ENCODE peak calls at places on chromosome 22, in five cellular contexts. L is A549, Z is SK-N-SH, N is GM12878, K is IMR-90. M is an unnamed sample.

GRCh38 chr22:27993774-27994350 is 74.8 kb upstream of the PITPNB start:
- DNase-seq in Z (no peak), L (no peak), K (no peak), N (no peak), M (no peak)

GRCh38 chr22:48476599-48476998 is 1351.1 kb downstream of the BRD1 start:
- DNase-seq in K (no peak), L (no peak), N (no peak), Z (no peak), M (no peak)

GRCh38 chr22:46233231-46233630 is 16.9 kb downstream of the CDPF1 start:
- DNase-seq in N (no peak), L (no peak), K (peak; percentile 29), Z (no peak), M (no peak)

GRCh38 chr22:28051787-28052356 is 132.8 kb upstream of the PITPNB start:
- DNase-seq in N (no peak), Z (peak; percentile 44), K (peak; percentile 61), L (peak; percentile 53), M (peak; percentile 41)

GRCh38 chr22:20111689-20112622 is 3.9 kb upstream of the RANBP1 start:
- DNase-seq in Z (no peak), L (no peak), K (no peak), N (no peak), M (no peak)

GRCh38 chr22:28129319-28129962 is 210.4 kb upstream of the PITPNB start:
- DNase-seq in Z (no peak), N (no peak), L (no peak), K (no peak), M (no peak)

GRCh38 chr22:46907578-46908215 is 145.2 kb downstream of the TBC1D22A start:
- DNase-seq in N (no peak), K (no peak), Z (no peak), L (no peak), M (no peak)

GRCh38 chr22:35425971-35426800 is 26.2 kb downstream of the MCM5 start:
- DNase-seq in K (peak; percentile 38), N (no peak), Z (no peak), L (no peak), M (no peak)

GRCh38 chr22:44748524-44748923 is 3.9 kb upstream of the ARHGAP8 start:
- DNase-seq in K (no peak), N (no peak), L (no peak), Z (no peak), M (no peak)
- TF ChIP-seq USF2 in K (no peak), N (no peak), L (no peak), Z (no peak), M (no peak)

DNA sequence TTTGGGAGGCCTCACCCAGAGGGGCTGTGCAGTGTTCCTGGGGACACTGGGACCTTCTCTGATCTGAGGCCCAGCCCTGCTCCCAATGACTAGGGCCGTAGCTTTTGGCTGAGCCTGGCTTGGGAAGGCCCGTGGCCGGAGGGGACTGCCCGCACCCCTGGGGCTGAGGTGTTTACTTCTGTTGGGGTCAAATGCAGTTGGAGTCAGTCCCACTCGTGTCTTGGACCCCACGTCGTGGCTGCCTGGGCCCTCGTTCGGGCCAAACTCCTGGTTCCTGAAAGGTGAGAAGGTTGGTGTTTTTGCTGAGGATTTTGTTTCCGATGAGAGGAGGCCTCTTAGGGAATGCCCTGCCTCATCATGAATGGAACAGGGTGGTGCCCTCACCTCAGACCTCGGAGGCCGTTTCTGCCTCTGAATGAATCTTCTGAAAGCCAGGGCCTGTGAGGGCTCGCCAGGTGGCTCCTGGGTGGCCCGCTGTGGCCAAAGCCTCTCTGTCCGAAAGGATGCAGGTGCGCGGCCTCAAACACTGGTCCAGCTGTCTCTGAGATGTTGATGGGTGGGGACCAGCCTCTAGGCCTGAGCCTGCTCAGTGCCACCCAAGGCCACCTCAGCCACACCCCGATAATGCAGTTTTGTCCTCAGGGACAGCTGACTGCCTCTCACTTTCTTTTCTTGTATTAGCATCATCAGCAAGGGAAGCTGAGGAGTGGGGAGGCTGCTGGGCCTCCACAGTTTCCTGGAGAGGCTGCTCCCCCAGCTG is 40.3 kb upstream of the A4GALT start:
- DNase-seq in N (no peak), K (no peak), Z (no peak), L (no peak), M (no peak)
- TF ChIP-seq USF2 in N (no peak), K (no peak), Z (no peak), L (no peak), M (no peak)

GRCh38 chr22:31897842-31898241 is 46.5 kb upstream of the YWHAH start:
- DNase-seq in Z (no peak), K (peak; percentile 55), N (no peak), L (no peak), M (no peak)
- TF ChIP-seq USF2 in Z (no peak), K (no peak), N (no peak), L (no peak), M (no peak)

GRCh38 chr22:42300286-42301071 is 30.0 kb upstream of the TCF20 start:
- DNase-seq in L (no peak), Z (no peak), K (no peak), N (no peak), M (peak; percentile 51)
- TF ChIP-seq USF2 in L (no peak), Z (no peak), K (no peak), N (no peak), M (no peak)

DNA sequence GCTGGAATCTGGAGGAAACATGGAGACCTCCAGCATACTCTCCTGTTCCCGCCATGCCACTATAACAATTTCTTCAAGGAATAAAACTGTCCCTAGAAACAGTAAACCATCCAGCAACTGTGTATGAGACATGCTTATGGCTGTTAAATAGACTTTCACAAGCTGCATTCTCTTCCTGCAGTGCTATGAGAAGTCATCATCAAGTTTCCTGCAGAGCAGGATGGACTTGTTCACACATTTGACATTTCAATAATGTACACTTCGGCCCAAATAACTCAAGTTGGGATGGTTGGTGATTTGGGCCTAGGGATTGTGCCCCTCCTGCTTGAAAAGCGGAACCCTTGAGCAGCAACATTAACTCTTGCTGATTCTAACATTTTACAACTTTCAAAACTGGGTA is 20.2 kb upstream of the CSF2RB start:
- DNase-seq in L (no peak), K (no peak), Z (no peak), N (no peak), M (no peak)
- TF ChIP-seq USF2 in L (no peak), K (no peak), Z (no peak), N (no peak), M (no peak)

GRCh38 chr22:42547562-42547961 is 6.2 kb upstream of the SERHL2 start:
- DNase-seq in K (no peak), N (no peak), L (no peak), Z (no peak), M (no peak)

GRCh38 chr22:42548597-42549328 is 5.0 kb upstream of the SERHL2 start:
- DNase-seq in Z (no peak), N (no peak), L (no peak), K (no peak), M (no peak)

GRCh38 chr22:42549329-42550060 is 4.3 kb upstream of the SERHL2 start:
- DNase-seq in Z (no peak), N (no peak), K (no peak), L (no peak), M (no peak)

GRCh38 chr22:42544686-42545085 is 9.1 kb upstream of the SERHL2 start:
- DNase-seq in Z (no peak), K (peak; percentile 24), L (peak; percentile 56), N (no peak), M (no peak)
- TF ChIP-seq USF2 in Z (no peak), K (no peak), L (no peak), N (no peak), M (no peak)